ENCODE peak calls at places on chromosomes 16 and 17, in nine cellular contexts. One of them, this sample, is unnamed.
A peak's percentile ranks its signal among the peaks of the same experiment; 100 is the strongest.

GRCh38 chr17:67223924-67224323 is 21.1 kb downstream of the HELZ start:
- DNase-seq in GM13976: no peak
- DNase-seq in stimulated activated CD8-positive, alpha-beta memory T cell treated with anti-CD3 and anti-CD28 coated beads, Interleukin-15, amount 100 ng/mL, for 48 hours: no peak
- DNase-seq in occipital lobe: no peak
- DNase-seq in RPMI8226: no peak
- DNase-seq in neuronal stem cell: no peak
- DNase-seq in progenitor cell of endocrine pancreas: no peak
- DNase-seq in iris pigment epithelial cell: no peak
- DNase-seq in ascending aorta: no peak
- DNase-seq in this sample: no peak

GRCh38 chr16:88914750-88915368 is 48.4 kb upstream of the PABPN1L start:
- DNase-seq in GM13976: no peak
- DNase-seq in stimulated activated CD8-positive, alpha-beta memory T cell treated with anti-CD3 and anti-CD28 coated beads, Interleukin-15, amount 100 ng/mL, for 48 hours: no peak
- DNase-seq in occipital lobe: no peak
- DNase-seq in RPMI8226: no peak
- DNase-seq in neuronal stem cell: no peak
- DNase-seq in progenitor cell of endocrine pancreas: no peak
- DNase-seq in iris pigment epithelial cell: peak; percentile 24
- DNase-seq in ascending aorta: no peak
- DNase-seq in this sample: no peak

GRCh38 chr16:2005646-2006045 is 4.0 kb downstream of the ZNF598 start:
- DNase-seq in GM13976: no peak
- DNase-seq in stimulated activated CD8-positive, alpha-beta memory T cell treated with anti-CD3 and anti-CD28 coated beads, Interleukin-15, amount 100 ng/mL, for 48 hours: no peak
- DNase-seq in occipital lobe: no peak
- DNase-seq in RPMI8226: no peak
- DNase-seq in neuronal stem cell: no peak
- DNase-seq in progenitor cell of endocrine pancreas: no peak
- DNase-seq in iris pigment epithelial cell: no peak
- DNase-seq in ascending aorta: no peak
- DNase-seq in this sample: no peak

GRCh38 chr16:80725566-80726162 is 78.7 kb downstream of the CDYL2 start:
- DNase-seq in GM13976: no peak
- DNase-seq in stimulated activated CD8-positive, alpha-beta memory T cell treated with anti-CD3 and anti-CD28 coated beads, Interleukin-15, amount 100 ng/mL, for 48 hours: no peak
- DNase-seq in occipital lobe: no peak
- DNase-seq in RPMI8226: no peak
- DNase-seq in neuronal stem cell: no peak
- DNase-seq in progenitor cell of endocrine pancreas: no peak
- DNase-seq in iris pigment epithelial cell: no peak
- DNase-seq in ascending aorta: no peak
- DNase-seq in this sample: no peak

GRCh38 chr16:228151-228855 is 946 bp downstream of the LUC7L start:
- DNase-seq in GM13976: no peak
- DNase-seq in stimulated activated CD8-positive, alpha-beta memory T cell treated with anti-CD3 and anti-CD28 coated beads, Interleukin-15, amount 100 ng/mL, for 48 hours: no peak
- DNase-seq in occipital lobe: no peak
- DNase-seq in RPMI8226: peak; percentile 76
- DNase-seq in neuronal stem cell: no peak
- DNase-seq in progenitor cell of endocrine pancreas: no peak
- DNase-seq in iris pigment epithelial cell: peak; percentile 23
- DNase-seq in ascending aorta: no peak
- DNase-seq in this sample: no peak

GRCh38 chr17:50785942-50786570 is 18.7 kb upstream of the ANKRD40CL start:
- DNase-seq in GM13976: no peak
- DNase-seq in stimulated activated CD8-positive, alpha-beta memory T cell treated with anti-CD3 and anti-CD28 coated beads, Interleukin-15, amount 100 ng/mL, for 48 hours: no peak
- DNase-seq in occipital lobe: peak; percentile 30
- DNase-seq in RPMI8226: no peak
- DNase-seq in neuronal stem cell: no peak
- DNase-seq in progenitor cell of endocrine pancreas: no peak
- DNase-seq in iris pigment epithelial cell: peak; percentile 85
- DNase-seq in ascending aorta: no peak
- DNase-seq in this sample: peak; percentile 39

GRCh38 chr16:51818342-51818944 is 667.4 kb upstream of the SALL1 start:
- DNase-seq in GM13976: peak; percentile 6
- DNase-seq in stimulated activated CD8-positive, alpha-beta memory T cell treated with anti-CD3 and anti-CD28 coated beads, Interleukin-15, amount 100 ng/mL, for 48 hours: no peak
- DNase-seq in occipital lobe: no peak
- DNase-seq in RPMI8226: peak; percentile 44
- DNase-seq in neuronal stem cell: peak; percentile 52
- DNase-seq in progenitor cell of endocrine pancreas: peak; percentile 51
- DNase-seq in iris pigment epithelial cell: peak; percentile 78
- DNase-seq in ascending aorta: no peak
- DNase-seq in this sample: no peak

GRCh38 chr17:7912927-7913524 is 3.1 kb downstream of the RNF227 start:
- DNase-seq in GM13976: peak; percentile 81
- DNase-seq in stimulated activated CD8-positive, alpha-beta memory T cell treated with anti-CD3 and anti-CD28 coated beads, Interleukin-15, amount 100 ng/mL, for 48 hours: no peak
- DNase-seq in occipital lobe: no peak
- DNase-seq in RPMI8226: peak; percentile 71
- DNase-seq in neuronal stem cell: peak; percentile 57
- DNase-seq in progenitor cell of endocrine pancreas: no peak
- DNase-seq in iris pigment epithelial cell: peak; percentile 78
- DNase-seq in ascending aorta: no peak
- DNase-seq in this sample: no peak

GRCh38 chr16:84141143-84141670 is 3.8 kb downstream of the HSDL1 start:
- DNase-seq in GM13976: no peak
- DNase-seq in stimulated activated CD8-positive, alpha-beta memory T cell treated with anti-CD3 and anti-CD28 coated beads, Interleukin-15, amount 100 ng/mL, for 48 hours: no peak
- DNase-seq in occipital lobe: no peak
- DNase-seq in RPMI8226: no peak
- DNase-seq in neuronal stem cell: no peak
- DNase-seq in progenitor cell of endocrine pancreas: no peak
- DNase-seq in iris pigment epithelial cell: no peak
- DNase-seq in ascending aorta: no peak
- DNase-seq in this sample: no peak

GRCh38 chr16:87072101-87072500 is 245.1 kb downstream of the C16orf95 start:
- DNase-seq in GM13976: no peak
- DNase-seq in stimulated activated CD8-positive, alpha-beta memory T cell treated with anti-CD3 and anti-CD28 coated beads, Interleukin-15, amount 100 ng/mL, for 48 hours: no peak
- DNase-seq in occipital lobe: no peak
- DNase-seq in RPMI8226: no peak
- DNase-seq in neuronal stem cell: no peak
- DNase-seq in progenitor cell of endocrine pancreas: no peak
- DNase-seq in iris pigment epithelial cell: no peak
- DNase-seq in ascending aorta: no peak
- DNase-seq in this sample: no peak

GRCh38 chr17:50118076-50118827 is 11.7 kb downstream of the SAMD14 start:
- DNase-seq in GM13976: no peak
- DNase-seq in stimulated activated CD8-positive, alpha-beta memory T cell treated with anti-CD3 and anti-CD28 coated beads, Interleukin-15, amount 100 ng/mL, for 48 hours: no peak
- DNase-seq in occipital lobe: no peak
- DNase-seq in RPMI8226: no peak
- DNase-seq in neuronal stem cell: no peak
- DNase-seq in progenitor cell of endocrine pancreas: no peak
- DNase-seq in iris pigment epithelial cell: no peak
- DNase-seq in ascending aorta: no peak
- DNase-seq in this sample: no peak

GRCh38 chr17:1054656-1055055 is 57.7 kb downstream of the TIMM22 start:
- DNase-seq in GM13976: no peak
- DNase-seq in stimulated activated CD8-positive, alpha-beta memory T cell treated with anti-CD3 and anti-CD28 coated beads, Interleukin-15, amount 100 ng/mL, for 48 hours: no peak
- DNase-seq in occipital lobe: no peak
- DNase-seq in RPMI8226: no peak
- DNase-seq in neuronal stem cell: no peak
- DNase-seq in progenitor cell of endocrine pancreas: no peak
- DNase-seq in iris pigment epithelial cell: no peak
- DNase-seq in ascending aorta: no peak
- DNase-seq in this sample: no peak

GRCh38 chr17:1351275-1351674 is 48.7 kb downstream of the YWHAE start:
- DNase-seq in GM13976: no peak
- DNase-seq in stimulated activated CD8-positive, alpha-beta memory T cell treated with anti-CD3 and anti-CD28 coated beads, Interleukin-15, amount 100 ng/mL, for 48 hours: no peak
- DNase-seq in occipital lobe: no peak
- DNase-seq in RPMI8226: no peak
- DNase-seq in neuronal stem cell: no peak
- DNase-seq in progenitor cell of endocrine pancreas: no peak
- DNase-seq in iris pigment epithelial cell: no peak
- DNase-seq in ascending aorta: no peak
- DNase-seq in this sample: no peak

GRCh38 chr17:78395186-78395585 is 16.7 kb downstream of the PGS1 start:
- DNase-seq in GM13976: no peak
- DNase-seq in stimulated activated CD8-positive, alpha-beta memory T cell treated with anti-CD3 and anti-CD28 coated beads, Interleukin-15, amount 100 ng/mL, for 48 hours: no peak
- DNase-seq in occipital lobe: no peak
- DNase-seq in RPMI8226: no peak
- DNase-seq in neuronal stem cell: no peak
- DNase-seq in progenitor cell of endocrine pancreas: no peak
- DNase-seq in iris pigment epithelial cell: no peak
- DNase-seq in ascending aorta: no peak
- DNase-seq in this sample: no peak

GRCh38 chr16:1770328-1771071 is 843 bp downstream of the NME3 start:
- DNase-seq in GM13976: peak; percentile 81
- DNase-seq in stimulated activated CD8-positive, alpha-beta memory T cell treated with anti-CD3 and anti-CD28 coated beads, Interleukin-15, amount 100 ng/mL, for 48 hours: peak; percentile 17
- DNase-seq in occipital lobe: peak; percentile 59
- DNase-seq in RPMI8226: peak; percentile 46
- DNase-seq in neuronal stem cell: peak; percentile 6
- DNase-seq in progenitor cell of endocrine pancreas: no peak
- DNase-seq in iris pigment epithelial cell: peak; percentile 68
- DNase-seq in ascending aorta: no peak
- DNase-seq in this sample: no peak

GRCh38 chr17:28405632-28406477 is at the start of gene SLC46A1:
- DNase-seq in GM13976: peak; percentile 90
- DNase-seq in stimulated activated CD8-positive, alpha-beta memory T cell treated with anti-CD3 and anti-CD28 coated beads, Interleukin-15, amount 100 ng/mL, for 48 hours: peak; percentile 58
- DNase-seq in occipital lobe: peak; percentile 60
- DNase-seq in RPMI8226: peak; percentile 73
- DNase-seq in neuronal stem cell: no peak
- DNase-seq in progenitor cell of endocrine pancreas: peak; percentile 65
- DNase-seq in iris pigment epithelial cell: peak; percentile 12
- DNase-seq in ascending aorta: no peak
- DNase-seq in this sample: peak; percentile 48

GRCh38 chr16:55297910-55298175 is 26.2 kb upstream of the IRX6 start:
- DNase-seq in GM13976: no peak
- DNase-seq in stimulated activated CD8-positive, alpha-beta memory T cell treated with anti-CD3 and anti-CD28 coated beads, Interleukin-15, amount 100 ng/mL, for 48 hours: no peak
- DNase-seq in occipital lobe: no peak
- DNase-seq in RPMI8226: no peak
- DNase-seq in neuronal stem cell: no peak
- DNase-seq in progenitor cell of endocrine pancreas: no peak
- DNase-seq in iris pigment epithelial cell: peak; percentile 0
- DNase-seq in ascending aorta: no peak
- DNase-seq in this sample: no peak

GRCh38 chr17:76909971-76910760 is 42.0 kb downstream of the MGAT5B start:
- DNase-seq in GM13976: peak; percentile 69
- DNase-seq in stimulated activated CD8-positive, alpha-beta memory T cell treated with anti-CD3 and anti-CD28 coated beads, Interleukin-15, amount 100 ng/mL, for 48 hours: no peak
- DNase-seq in occipital lobe: peak; percentile 76
- DNase-seq in RPMI8226: peak; percentile 44
- DNase-seq in neuronal stem cell: peak; percentile 74
- DNase-seq in progenitor cell of endocrine pancreas: peak; percentile 80
- DNase-seq in iris pigment epithelial cell: peak; percentile 36
- DNase-seq in ascending aorta: no peak
- DNase-seq in this sample: no peak

GRCh38 chr16:11127610-11128195 is 128.3 kb downstream of the SOCS1 start:
- DNase-seq in GM13976: no peak
- DNase-seq in stimulated activated CD8-positive, alpha-beta memory T cell treated with anti-CD3 and anti-CD28 coated beads, Interleukin-15, amount 100 ng/mL, for 48 hours: no peak
- DNase-seq in occipital lobe: no peak
- DNase-seq in RPMI8226: no peak
- DNase-seq in neuronal stem cell: no peak
- DNase-seq in progenitor cell of endocrine pancreas: no peak
- DNase-seq in iris pigment epithelial cell: no peak
- DNase-seq in ascending aorta: no peak
- DNase-seq in this sample: no peak

GRCh38 chr17:11264183-11264871 is 23.3 kb downstream of the SHISA6 start:
- DNase-seq in GM13976: no peak
- DNase-seq in stimulated activated CD8-positive, alpha-beta memory T cell treated with anti-CD3 and anti-CD28 coated beads, Interleukin-15, amount 100 ng/mL, for 48 hours: no peak
- DNase-seq in occipital lobe: no peak
- DNase-seq in RPMI8226: no peak
- DNase-seq in neuronal stem cell: no peak
- DNase-seq in progenitor cell of endocrine pancreas: no peak
- DNase-seq in iris pigment epithelial cell: peak; percentile 4
- DNase-seq in ascending aorta: no peak
- DNase-seq in this sample: no peak

GRCh38 chr16:65388592-65388991 is 266.7 kb upstream of the CDH11 start:
- DNase-seq in GM13976: no peak
- DNase-seq in stimulated activated CD8-positive, alpha-beta memory T cell treated with anti-CD3 and anti-CD28 coated beads, Interleukin-15, amount 100 ng/mL, for 48 hours: no peak
- DNase-seq in occipital lobe: no peak
- DNase-seq in RPMI8226: no peak
- DNase-seq in neuronal stem cell: no peak
- DNase-seq in progenitor cell of endocrine pancreas: no peak
- DNase-seq in iris pigment epithelial cell: peak; percentile 81
- DNase-seq in ascending aorta: no peak
- DNase-seq in this sample: no peak

GRCh38 chr17:43224146-43224705 is 4.2 kb downstream of the CCDC200 start:
- DNase-seq in GM13976: no peak
- DNase-seq in stimulated activated CD8-positive, alpha-beta memory T cell treated with anti-CD3 and anti-CD28 coated beads, Interleukin-15, amount 100 ng/mL, for 48 hours: no peak
- DNase-seq in occipital lobe: no peak
- DNase-seq in RPMI8226: no peak
- DNase-seq in neuronal stem cell: no peak
- DNase-seq in progenitor cell of endocrine pancreas: no peak
- DNase-seq in iris pigment epithelial cell: no peak
- DNase-seq in ascending aorta: no peak
- DNase-seq in this sample: no peak

GRCh38 chr16:3235856-3236669 is 1.1 kb upstream of the ZNF200 start:
- DNase-seq in GM13976: no peak
- DNase-seq in stimulated activated CD8-positive, alpha-beta memory T cell treated with anti-CD3 and anti-CD28 coated beads, Interleukin-15, amount 100 ng/mL, for 48 hours: no peak
- DNase-seq in occipital lobe: no peak
- DNase-seq in RPMI8226: no peak
- DNase-seq in neuronal stem cell: no peak
- DNase-seq in progenitor cell of endocrine pancreas: no peak
- DNase-seq in iris pigment epithelial cell: no peak
- DNase-seq in ascending aorta: no peak
- DNase-seq in this sample: no peak

GRCh38 chr16:85969159-85969558 is 70.2 kb downstream of the IRF8 start:
- DNase-seq in GM13976: no peak
- DNase-seq in stimulated activated CD8-positive, alpha-beta memory T cell treated with anti-CD3 and anti-CD28 coated beads, Interleukin-15, amount 100 ng/mL, for 48 hours: no peak
- DNase-seq in occipital lobe: no peak
- DNase-seq in RPMI8226: peak; percentile 32
- DNase-seq in neuronal stem cell: no peak
- DNase-seq in progenitor cell of endocrine pancreas: no peak
- DNase-seq in iris pigment epithelial cell: peak; percentile 84
- DNase-seq in ascending aorta: no peak
- DNase-seq in this sample: no peak

GRCh38 chr17:72438783-72439182 is 318.0 kb downstream of the SOX9 start:
- DNase-seq in GM13976: no peak
- DNase-seq in stimulated activated CD8-positive, alpha-beta memory T cell treated with anti-CD3 and anti-CD28 coated beads, Interleukin-15, amount 100 ng/mL, for 48 hours: no peak
- DNase-seq in occipital lobe: no peak
- DNase-seq in RPMI8226: no peak
- DNase-seq in neuronal stem cell: no peak
- DNase-seq in progenitor cell of endocrine pancreas: no peak
- DNase-seq in iris pigment epithelial cell: no peak
- DNase-seq in ascending aorta: no peak
- DNase-seq in this sample: no peak

GRCh38 chr16:86033016-86033474 is 134.1 kb downstream of the IRF8 start:
- DNase-seq in GM13976: no peak
- DNase-seq in stimulated activated CD8-positive, alpha-beta memory T cell treated with anti-CD3 and anti-CD28 coated beads, Interleukin-15, amount 100 ng/mL, for 48 hours: no peak
- DNase-seq in occipital lobe: peak; percentile 31
- DNase-seq in RPMI8226: no peak
- DNase-seq in neuronal stem cell: peak; percentile 65
- DNase-seq in progenitor cell of endocrine pancreas: no peak
- DNase-seq in iris pigment epithelial cell: peak; percentile 2
- DNase-seq in ascending aorta: no peak
- DNase-seq in this sample: no peak

GRCh38 chr17:75261336-75262111 is at the start of the genes GGA3 and MRPS7:
- DNase-seq in GM13976: peak; percentile 96
- DNase-seq in stimulated activated CD8-positive, alpha-beta memory T cell treated with anti-CD3 and anti-CD28 coated beads, Interleukin-15, amount 100 ng/mL, for 48 hours: peak; percentile 90
- DNase-seq in occipital lobe: peak; percentile 92
- DNase-seq in RPMI8226: peak; percentile 97
- DNase-seq in neuronal stem cell: peak; percentile 96
- DNase-seq in progenitor cell of endocrine pancreas: peak; percentile 91
- DNase-seq in iris pigment epithelial cell: peak; percentile 91
- DNase-seq in ascending aorta: peak; percentile 76
- DNase-seq in this sample: peak; percentile 94

GRCh38 chr17:60087882-60088669 is 9.4 kb upstream of the HEATR6 start:
- DNase-seq in GM13976: no peak
- DNase-seq in stimulated activated CD8-positive, alpha-beta memory T cell treated with anti-CD3 and anti-CD28 coated beads, Interleukin-15, amount 100 ng/mL, for 48 hours: no peak
- DNase-seq in occipital lobe: no peak
- DNase-seq in RPMI8226: no peak
- DNase-seq in neuronal stem cell: no peak
- DNase-seq in progenitor cell of endocrine pancreas: no peak
- DNase-seq in iris pigment epithelial cell: peak; percentile 65
- DNase-seq in ascending aorta: no peak
- DNase-seq in this sample: no peak

GRCh38 chr16:77589071-77589755 is 133.1 kb upstream of the NUDT7 start:
- DNase-seq in GM13976: no peak
- DNase-seq in stimulated activated CD8-positive, alpha-beta memory T cell treated with anti-CD3 and anti-CD28 coated beads, Interleukin-15, amount 100 ng/mL, for 48 hours: no peak
- DNase-seq in occipital lobe: no peak
- DNase-seq in RPMI8226: no peak
- DNase-seq in neuronal stem cell: no peak
- DNase-seq in progenitor cell of endocrine pancreas: no peak
- DNase-seq in iris pigment epithelial cell: peak; percentile 28
- DNase-seq in ascending aorta: no peak
- DNase-seq in this sample: no peak

GRCh38 chr17:45144199-45145034 is 3.9 kb upstream of the HEXIM1 start:
- DNase-seq in GM13976: peak; percentile 58
- DNase-seq in stimulated activated CD8-positive, alpha-beta memory T cell treated with anti-CD3 and anti-CD28 coated beads, Interleukin-15, amount 100 ng/mL, for 48 hours: no peak
- DNase-seq in occipital lobe: no peak
- DNase-seq in RPMI8226: no peak
- DNase-seq in neuronal stem cell: no peak
- DNase-seq in progenitor cell of endocrine pancreas: no peak
- DNase-seq in iris pigment epithelial cell: no peak
- DNase-seq in ascending aorta: no peak
- DNase-seq in this sample: no peak

GRCh38 chr16:53502331-53503269 is at the start of gene AKTIP:
- DNase-seq in GM13976: peak; percentile 73
- DNase-seq in stimulated activated CD8-positive, alpha-beta memory T cell treated with anti-CD3 and anti-CD28 coated beads, Interleukin-15, amount 100 ng/mL, for 48 hours: no peak
- DNase-seq in occipital lobe: peak; percentile 88
- DNase-seq in RPMI8226: peak; percentile 85
- DNase-seq in neuronal stem cell: peak; percentile 24
- DNase-seq in progenitor cell of endocrine pancreas: peak; percentile 56
- DNase-seq in iris pigment epithelial cell: peak; percentile 57
- DNase-seq in ascending aorta: no peak
- DNase-seq in this sample: no peak

This sample was measured in cerebellar nuclear complex.